ENCODE peak calls at places on chromosomes 6 and 20, in ten cellular contexts. Z is tibial artery; X is cardiac muscle cell; Q is chondrocyte; L is endodermal cell; N is Panc1; S is CD4-positive, alpha-beta T cell; Y is cardiac fibroblast; B is fibroblast of lung; V is fibroblast of pulmonary artery. E is an unnamed sample.
A peak's percentile ranks its signal among the peaks of the same experiment; 100 is the strongest.

GRCh38 chr20:35001596-35002362 is 46.1 kb downstream of the MYH7B start:
- DNase-seq in Y (no peak), B (no peak), V (no peak), L (peak; percentile 74), Z (no peak), X (no peak), N (no peak), S (no peak), Q (peak; percentile 92), E (no peak)

GRCh38 chr20:10955166-10955565 is 281.4 kb upstream of the JAG1 start:
- DNase-seq in L (no peak), Q (no peak), X (no peak), S (no peak), B (no peak), Y (no peak), N (no peak), Z (no peak), V (no peak), E (no peak)

GRCh38 chr20:31547017-31547675 is 32.9 kb downstream of the HM13 start:
- DNase-seq in X (peak; percentile 93), L (peak; percentile 92), B (peak; percentile 92), N (peak; percentile 91), Q (no peak), V (peak; percentile 92), S (peak; percentile 72), Y (peak; percentile 91), Z (peak; percentile 90), E (peak; percentile 65)

GRCh38 chr6:170067923-170068360 is 222.9 kb downstream of the DLL1 start:
- DNase-seq in L (peak; percentile 19), V (no peak), B (no peak), Q (peak; percentile 85), N (no peak), X (no peak), S (no peak), Z (peak; percentile 43), Y (no peak), E (no peak)

GRCh38 chr6:8389034-8389818 is 46.1 kb downstream of the SLC35B3 start:
- DNase-seq in L (no peak), S (no peak), V (no peak), Z (no peak), X (no peak), B (no peak), N (no peak), Y (no peak), Q (no peak), E (no peak)

GRCh38 chr6:37060195-37060559 is 54.7 kb downstream of the FGD2 start:
- DNase-seq in Z (no peak), B (no peak), S (no peak), V (peak; percentile 29), X (no peak), Y (peak; percentile 29), Q (no peak), L (no peak), N (no peak), E (no peak)

GRCh38 chr6:17987576-17988421 is at the start of gene KIF13A:
- DNase-seq in Q (no peak), L (peak; percentile 79), S (no peak), N (no peak), Y (peak; percentile 71), X (peak; percentile 76), V (peak; percentile 63), Z (peak; percentile 87), B (peak; percentile 59), E (no peak)

GRCh38 chr6:85561750-85562357 is 31.8 kb downstream of the SNX14 start:
- DNase-seq in B (peak; percentile 27), N (no peak), Z (no peak), X (peak; percentile 34), Q (no peak), Y (peak; percentile 25), V (peak; percentile 50), L (no peak), S (no peak), E (no peak)

DNA sequence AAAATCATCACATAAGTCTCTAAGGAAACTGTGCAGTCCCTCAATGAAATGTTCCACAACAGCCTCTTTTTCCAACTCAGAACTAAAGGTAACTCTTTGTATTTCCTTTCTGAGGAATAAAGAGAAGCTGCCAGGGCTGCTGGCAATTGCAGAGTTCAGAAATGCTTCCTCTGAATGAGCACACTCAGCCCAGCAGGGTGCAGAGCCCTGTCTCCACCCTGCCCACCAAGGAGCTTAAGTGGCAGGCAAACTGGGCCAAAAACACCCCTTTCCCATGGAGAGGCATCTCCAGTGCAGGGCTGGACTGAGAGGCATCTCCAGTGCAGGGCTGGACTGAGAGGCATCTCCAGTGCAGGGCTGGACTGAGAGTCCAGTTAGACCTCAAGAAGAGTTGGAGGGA is 255.4 kb downstream of the GMPR start:
- DNase-seq in Y (no peak), N (no peak), V (no peak), Q (no peak), L (no peak), Z (no peak), S (no peak), B (no peak), X (no peak), E (no peak)
- TF ChIP-seq CTCF in Y (no peak), N (no peak), V (no peak), Q (no peak), L (no peak), Z (no peak), S (no peak), B (no peak), X (no peak), E (no peak)

GRCh38 chr20:22861231-22861980 is 173.7 kb upstream of the SSTR4 start:
- DNase-seq in N (no peak), Q (no peak), L (no peak), S (no peak), B (no peak), V (peak; percentile 37), Z (no peak), Y (no peak), X (peak; percentile 21), E (no peak)

GRCh38 chr20:22863881-22864280 is 171.2 kb upstream of the SSTR4 start:
- DNase-seq in L (no peak), S (no peak), B (no peak), N (no peak), Q (no peak), V (no peak), Y (no peak), Z (no peak), X (no peak), E (no peak)

GRCh38 chr20:22861990-22862389 is 173.1 kb upstream of the SSTR4 start:
- DNase-seq in V (peak; percentile 15), X (peak; percentile 3), N (no peak), S (no peak), Z (no peak), Y (peak; percentile 12), Q (no peak), B (no peak), L (no peak), E (no peak)

GRCh38 chr20:22866757-22867425 is 168.2 kb upstream of the SSTR4 start:
- DNase-seq in V (peak; percentile 53), S (no peak), X (peak; percentile 14), Z (no peak), N (no peak), L (no peak), Y (peak; percentile 39), B (no peak), Q (no peak), E (no peak)

DNA sequence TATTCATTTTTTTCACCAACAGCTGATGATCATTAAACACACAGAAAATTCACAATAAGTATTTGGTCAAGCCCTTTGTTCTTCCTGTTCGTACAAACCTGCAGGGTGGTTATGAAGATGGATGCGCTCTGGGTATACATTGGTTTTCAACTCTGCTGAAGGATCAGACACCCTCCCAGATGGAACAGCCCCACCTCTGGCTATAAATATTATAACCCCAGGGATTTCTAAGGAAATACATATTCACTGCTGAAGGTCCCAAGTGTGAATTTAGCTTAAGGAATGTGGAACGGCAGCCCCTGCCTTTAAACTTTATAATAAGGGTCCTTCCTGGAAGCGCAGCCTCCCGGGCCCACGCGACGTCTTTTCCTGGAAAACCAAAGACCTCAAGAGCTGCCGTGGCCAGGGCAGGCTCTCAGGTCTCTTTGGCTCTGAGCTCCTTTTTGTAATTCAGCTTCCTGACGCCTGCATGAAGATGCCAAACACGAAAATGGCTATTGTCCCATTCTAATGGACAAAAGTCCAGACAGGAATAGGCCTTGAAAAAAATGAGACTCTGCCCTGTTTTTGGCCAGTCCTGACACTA is 172.4 kb upstream of the SSTR4 start:
- DNase-seq in N (no peak), X (no peak), L (no peak), V (no peak), Q (no peak), Z (no peak), B (no peak), S (no peak), Y (no peak), E (no peak)
- TF ChIP-seq CTCF in N (peak; percentile 15), X (peak; percentile 14), L (peak; percentile 37), V (peak; percentile 22), Q (peak; percentile 49), Z (no peak), B (peak; percentile 6), S (no peak), Y (peak; percentile 14), E (no peak)

GRCh38 chr20:62300319-62300718 is 2.5 kb upstream of the ADRM1 start:
- DNase-seq in L (no peak), S (no peak), Q (no peak), B (no peak), Y (no peak), N (no peak), Z (no peak), X (no peak), V (no peak), E (no peak)

GRCh38 chr20:62298577-62299249 is 4.1 kb upstream of the ADRM1 start:
- DNase-seq in V (no peak), Z (no peak), S (no peak), L (no peak), Q (no peak), Y (no peak), N (no peak), B (no peak), X (no peak), E (no peak)

GRCh38 chr20:62299666-62300236 is 3.0 kb upstream of the ADRM1 start:
- DNase-seq in B (no peak), X (no peak), Z (no peak), V (no peak), L (no peak), Y (no peak), N (no peak), S (no peak), Q (no peak), E (no peak)

GRCh38 chr20:62296724-62297448 is 5.9 kb upstream of the ADRM1 start:
- DNase-seq in N (no peak), X (no peak), Z (peak; percentile 62), L (no peak), V (no peak), S (no peak), B (no peak), Y (no peak), Q (no peak), E (no peak)

GRCh38 chr20:62297449-62298227 is 5.2 kb upstream of the ADRM1 start:
- DNase-seq in N (no peak), B (no peak), L (no peak), S (no peak), Y (no peak), Q (no peak), Z (no peak), X (no peak), V (no peak), E (no peak)
- TF ChIP-seq CTCF in N (no peak), B (no peak), L (no peak), S (no peak), Y (no peak), Q (no peak), Z (no peak), X (no peak), V (no peak), E (no peak)

DNA sequence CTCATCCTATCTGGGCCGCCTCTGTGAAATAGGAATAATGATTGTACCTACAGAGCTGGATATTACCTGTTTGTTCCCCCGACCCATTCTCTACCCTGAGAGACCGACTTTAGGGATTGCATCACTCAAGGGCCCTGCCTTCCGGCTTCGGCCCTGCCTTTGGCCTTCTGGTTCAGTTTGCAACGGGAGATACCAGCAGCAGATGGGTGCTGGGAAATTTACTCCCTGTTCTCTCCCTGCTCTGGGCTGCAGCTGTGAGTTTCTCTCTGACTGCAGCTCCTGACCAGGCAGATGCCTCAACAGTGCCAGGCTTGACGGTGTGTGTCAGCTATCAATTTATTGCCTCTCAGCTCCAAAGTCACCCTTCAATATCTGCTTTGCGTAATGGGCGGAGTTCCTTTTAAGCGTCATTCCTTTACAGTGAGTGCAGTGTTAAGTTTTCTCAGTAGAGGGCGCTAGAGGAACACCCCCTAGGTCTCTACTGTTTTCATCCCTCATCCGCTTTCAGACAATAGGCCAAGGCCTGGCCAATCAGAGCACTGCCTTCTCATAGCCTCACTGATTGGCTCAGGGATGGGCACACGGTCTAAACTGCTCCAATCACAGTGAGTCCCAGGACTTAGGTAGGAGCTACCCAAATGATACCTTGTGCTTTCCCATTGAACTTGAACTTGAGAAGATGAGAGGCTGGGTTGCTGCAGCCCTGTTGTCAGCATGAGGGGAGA is 30.0 kb downstream of the KCNG1 start:
- DNase-seq in V (peak; percentile 82), B (peak; percentile 76), S (no peak), Z (no peak), L (peak; percentile 95), Q (no peak), N (no peak), Y (peak; percentile 71), X (peak; percentile 83), E (no peak)
- TF ChIP-seq CTCF in V (peak; percentile 77), B (peak; percentile 78), S (no peak), Z (no peak), L (peak; percentile 94), Q (peak; percentile 84), N (peak; percentile 89), Y (peak; percentile 86), X (peak; percentile 75), E (peak; percentile 75)